ENCODE peak calls at places on chromosomes 11 and 22, in four cellular contexts. P, S, N and E are unnamed samples.

GRCh38 chr11:14026961-14027360 is 64.4 kb downstream of the SPON1 start:
- DNase-seq in N (no peak), S (no peak), P (no peak), E (no peak)

GRCh38 chr22:19674129-19674928 is 40.0 kb upstream of the SEPTIN5 start:
- DNase-seq in P (no peak), N (no peak), S (no peak), E (no peak)

GRCh38 chr11:8086001-8086479 is 5.0 kb downstream of the TUB start:
- DNase-seq in S (no peak), N (no peak), P (no peak), E (no peak)

GRCh38 chr11:79119491-79120284 is 321.1 kb downstream of the TENM4 start:
- DNase-seq in S (no peak), P (no peak), N (no peak), E (no peak)

GRCh38 chr11:20047755-20048154 is 112.5 kb downstream of the DBX1 start:
- DNase-seq in P (no peak), S (no peak), N (no peak), E (no peak)

GRCh38 chr11:10139656-10140055 is 154.4 kb downstream of the SBF2 start:
- DNase-seq in P (no peak), N (no peak), S (peak; percentile 6), E (no peak)

GRCh38 chr11:98549571-98549970 is 471.2 kb upstream of the CNTN5 start:
- DNase-seq in P (no peak), N (no peak), S (no peak), E (no peak)

GRCh38 chr22:26501996-26502395 is 10.3 kb downstream of the TFIP11 start:
- DNase-seq in P (no peak), N (no peak), S (no peak), E (no peak)

GRCh38 chr11:3865388-3866193 is 10.1 kb downstream of the STIM1 start:
- DNase-seq in S (no peak), P (peak; percentile 22), N (no peak), E (no peak)

GRCh38 chr11:58530236-58530635 is 22.3 kb upstream of the OR5B21 start:
- DNase-seq in N (no peak), S (no peak), P (no peak), E (no peak)

GRCh38 chr22:41841085-41841712 is 8.3 kb downstream of the SREBF2 start:
- DNase-seq in N (no peak), P (no peak), S (no peak), E (no peak)

GRCh38 chr22:41840216-41840615 is 7.3 kb downstream of the SREBF2 start:
- DNase-seq in S (no peak), N (no peak), P (no peak), E (no peak)

GRCh38 chr22:41836551-41836950 is 3.6 kb downstream of the SREBF2 start:
- DNase-seq in N (no peak), P (no peak), S (no peak), E (no peak)

GRCh38 chr22:41842996-41843970 is 10.4 kb downstream of the SREBF2 start:
- DNase-seq in N (no peak), S (no peak), P (no peak), E (no peak)

DNA sequence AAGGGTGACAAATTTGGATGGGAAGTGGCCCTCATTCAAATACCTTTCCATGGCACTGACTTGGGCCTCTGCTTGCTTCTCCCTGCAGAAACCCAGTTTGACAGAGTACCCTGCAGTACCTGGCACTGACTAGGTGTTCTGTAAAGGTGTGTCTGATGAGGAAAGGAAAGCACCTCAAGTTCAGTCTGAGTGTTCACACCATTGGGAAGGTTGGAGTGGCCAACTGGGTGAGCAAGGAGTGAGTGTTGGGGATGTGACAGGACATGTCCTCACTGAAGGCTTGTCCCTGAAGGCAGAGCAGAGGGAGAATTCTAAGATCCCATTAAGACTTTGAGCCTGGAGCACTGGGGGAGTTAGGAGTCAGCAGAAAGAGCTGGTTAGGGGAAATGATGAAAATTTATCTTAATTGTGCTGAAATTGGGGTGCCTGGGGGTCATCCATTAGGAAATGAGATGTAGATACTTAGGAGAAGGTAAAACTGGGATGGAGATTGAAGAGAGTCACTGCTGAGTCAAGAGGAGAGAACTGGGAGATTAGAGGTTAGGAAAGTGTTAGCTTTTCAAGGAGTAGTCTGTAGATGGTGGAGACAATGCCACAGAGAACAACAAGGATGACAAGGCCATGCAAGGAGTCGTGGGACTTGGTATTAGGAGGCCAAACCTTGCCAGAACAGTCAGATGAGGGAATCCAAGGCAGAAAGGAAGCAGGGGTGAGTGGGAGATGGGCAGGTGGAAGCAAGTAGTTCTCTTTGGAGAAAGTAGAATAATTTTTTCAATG is 6.1 kb downstream of the SREBF2 start:
- DNase-seq in N (no peak), P (no peak), S (no peak), E (no peak)
- H3K4me1 ChIP-seq in N (peaks cover 62% of the 10 kb centered on the region), P (peaks cover 8% of the 10 kb centered on the region), S (peaks cover 47% of the 10 kb centered on the region), E (peaks cover 22% of the 10 kb centered on the region)

GRCh38 chr11:18713646-18714442 is 12.1 kb downstream of the IGSF22 start:
- DNase-seq in P (no peak), S (no peak), N (no peak), E (no peak)
- H3K4me1 ChIP-seq in P (no peaks in the 10 kb centered on the region), S (no peaks in the 10 kb centered on the region), N (no peaks in the 10 kb centered on the region), E (no peaks in the 10 kb centered on the region)

GRCh38 chr22:46068908-46069481 is 81.3 kb upstream of the PPARA start:
- DNase-seq in P (no peak), N (peak; percentile 22), S (no peak), E (no peak)

GRCh38 chr22:46066691-46067090 is 83.6 kb upstream of the PPARA start:
- DNase-seq in N (peak; percentile 7), S (no peak), P (peak; percentile 45), E (no peak)

GRCh38 chr22:46065733-46066454 is 84.4 kb upstream of the PPARA start:
- DNase-seq in S (no peak), N (no peak), P (no peak), E (no peak)

GRCh38 chr22:46068176-46068907 is 82.0 kb upstream of the PPARA start:
- DNase-seq in S (no peak), P (no peak), N (no peak), E (no peak)

DNA sequence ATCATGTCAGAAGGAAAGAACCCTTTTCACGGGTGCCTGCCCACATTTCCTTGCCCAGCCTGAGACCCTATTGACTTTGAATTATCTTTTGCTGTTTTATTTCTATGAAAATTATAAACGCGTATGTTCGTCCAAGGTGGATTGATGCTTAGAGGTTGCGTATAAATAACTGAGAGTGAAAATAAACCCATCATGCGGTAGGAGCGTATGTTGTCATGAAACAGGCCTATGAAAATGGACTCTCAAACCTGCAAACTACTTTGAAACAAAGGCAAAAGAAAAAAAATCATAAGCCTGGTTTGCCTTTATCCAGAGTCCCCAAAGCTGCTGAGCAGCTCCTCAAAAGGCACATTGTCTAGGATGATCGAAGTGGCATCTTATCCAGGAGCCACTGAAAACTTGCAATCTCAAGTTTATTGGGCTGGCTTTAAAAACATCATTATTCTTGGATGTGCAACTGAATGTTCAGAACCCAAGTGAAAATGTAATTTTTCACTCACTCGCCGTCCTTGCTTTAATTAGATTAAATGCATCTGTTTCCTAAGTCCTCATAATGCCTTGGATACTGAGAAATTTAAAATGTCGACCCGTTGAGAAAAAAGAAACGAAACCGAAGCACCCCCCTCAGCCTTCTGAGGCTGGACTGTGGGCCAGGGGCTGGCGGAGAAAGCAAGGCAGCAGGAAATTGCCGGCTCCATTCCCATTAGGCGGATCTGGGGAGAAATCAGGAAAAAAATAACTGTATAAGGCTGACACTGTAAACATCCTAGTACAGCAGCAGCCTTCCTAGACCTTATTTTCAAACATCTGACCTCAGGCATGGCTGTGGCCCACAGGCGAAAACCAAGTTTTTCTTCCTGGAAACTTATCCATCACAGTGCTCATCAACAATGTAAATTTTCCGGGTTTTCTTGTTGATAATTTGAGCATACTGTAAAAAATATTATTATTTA is 82.9 kb upstream of the PPARA start:
- DNase-seq in P (no peak), S (no peak), N (peak; percentile 22), E (no peak)
- H3K4me1 ChIP-seq in P (peaks cover 11% of the 10 kb centered on the region), S (peaks cover 3% of the 10 kb centered on the region), N (peaks cover 77% of the 10 kb centered on the region), E (peaks cover 53% of the 10 kb centered on the region)

GRCh38 chr11:2174361-2174760 is 2.7 kb upstream of the TH start:
- DNase-seq in P (no peak), S (no peak), N (no peak), E (no peak)

GRCh38 chr11:2177081-2177480 is 5.5 kb upstream of the TH start:
- DNase-seq in P (no peak), S (no peak), N (no peak), E (no peak)

GRCh38 chr11:2173761-2174160 is 2.1 kb upstream of the TH start:
- DNase-seq in N (no peak), P (no peak), S (no peak), E (no peak)

GRCh38 chr11:2176389-2176900 is 4.8 kb upstream of the TH start:
- DNase-seq in P (no peak), N (no peak), S (no peak), E (no peak)

GRCh38 chr11:2175659-2176058 is 4.0 kb upstream of the TH start:
- DNase-seq in P (no peak), N (no peak), S (no peak), E (peak; percentile 73)
- H3K4me1 ChIP-seq in P (no peaks in the 10 kb centered on the region), N (no peaks in the 10 kb centered on the region), S (peaks cover 9% of the 10 kb centered on the region), E (no peaks in the 10 kb centered on the region)

GRCh38 chr11:61114913-61115312 is 12.6 kb downstream of the CD5 start:
- DNase-seq in S (no peak), P (no peak), N (no peak), E (no peak)

GRCh38 chr11:61115498-61116224 is 13.4 kb downstream of the CD5 start:
- DNase-seq in P (no peak), S (no peak), N (no peak), E (no peak)

GRCh38 chr11:61118406-61118805 is 16.1 kb downstream of the CD5 start:
- DNase-seq in S (no peak), P (no peak), N (no peak), E (peak; percentile 35)

GRCh38 chr11:61118004-61118403 is 15.7 kb downstream of the CD5 start:
- DNase-seq in P (no peak), S (no peak), N (no peak), E (peak; percentile 30)

GRCh38 chr11:61116426-61117214 is 14.3 kb downstream of the CD5 start:
- DNase-seq in P (no peak), N (no peak), S (no peak), E (no peak)
- H3K4me1 ChIP-seq in P (peaks cover 2% of the 10 kb centered on the region), N (peaks cover 13% of the 10 kb centered on the region), S (peaks cover 13% of the 10 kb centered on the region), E (peaks cover 8% of the 10 kb centered on the region)

GRCh38 chr11:73333173-73333572 is 25.1 kb downstream of the ARHGEF17 start:
- DNase-seq in N (no peak), S (no peak), P (no peak), E (no peak)

GRCh38 chr11:73333626-73334199 is 25.6 kb downstream of the ARHGEF17 start:
- DNase-seq in S (no peak), P (no peak), N (no peak), E (no peak)

GRCh38 chr11:73330569-73331093 is 22.6 kb downstream of the ARHGEF17 start:
- DNase-seq in S (peak; percentile 75), N (no peak), P (no peak), E (no peak)

GRCh38 chr11:73334244-73335203 is 26.4 kb downstream of the ARHGEF17 start:
- DNase-seq in N (peak; percentile 87), P (no peak), S (peak; percentile 80), E (no peak)

GRCh38 chr11:73331138-73331916 is 23.3 kb downstream of the ARHGEF17 start:
- DNase-seq in P (no peak), N (peak; percentile 57), S (peak; percentile 88), E (no peak)
- H3K4me1 ChIP-seq in P (no peaks in the 10 kb centered on the region), N (peaks cover 94% of the 10 kb centered on the region), S (peaks cover 68% of the 10 kb centered on the region), E (no peaks in the 10 kb centered on the region)

GRCh38 chr11:68322031-68322388 is 9.6 kb downstream of the LRP5 start:
- DNase-seq in N (no peak), S (no peak), P (no peak), E (no peak)
- H3K4me1 ChIP-seq in N (peaks cover 81% of the 10 kb centered on the region), S (peaks cover 17% of the 10 kb centered on the region), P (peaks cover 4% of the 10 kb centered on the region), E (peaks cover 15% of the 10 kb centered on the region)